ENCODE peak calls at places on chromosomes 11 and 22, in eight cellular contexts. One of them, this sample, is unnamed.

GRCh38 chr11:83285131-83285770 is 916 bp downstream of the CCDC90B start:
- DNase-seq in cardiac muscle cell: no peak
- DNase-seq in fibroblast of lung: no peak
- DNase-seq in stomach: no peak
- DNase-seq in AG04450: no peak
- DNase-seq in PC-3: no peak
- DNase-seq in endodermal cell: no peak
- DNase-seq in aorta: no peak
- DNase-seq in this sample: no peak

GRCh38 chr11:70568504-70569172 is 170.3 kb downstream of the CTTN start:
- DNase-seq in cardiac muscle cell: peak; percentile 56
- DNase-seq in fibroblast of lung: peak; percentile 17
- DNase-seq in stomach: no peak
- DNase-seq in AG04450: no peak
- DNase-seq in PC-3: no peak
- DNase-seq in endodermal cell: peak; percentile 93
- DNase-seq in aorta: peak; percentile 79
- DNase-seq in this sample: peak; percentile 37

GRCh38 chr11:115784796-115785521 is 280.7 kb upstream of the CADM1 start:
- DNase-seq in cardiac muscle cell: no peak
- DNase-seq in fibroblast of lung: no peak
- DNase-seq in stomach: peak; percentile 26
- DNase-seq in AG04450: no peak
- DNase-seq in PC-3: no peak
- DNase-seq in endodermal cell: no peak
- DNase-seq in aorta: no peak
- DNase-seq in this sample: no peak

GRCh38 chr11:72217856-72218745 is 1.5 kb downstream of the FOLR2 start:
- DNase-seq in cardiac muscle cell: no peak
- DNase-seq in fibroblast of lung: no peak
- DNase-seq in stomach: peak; percentile 10
- DNase-seq in AG04450: no peak
- DNase-seq in PC-3: no peak
- DNase-seq in endodermal cell: peak; percentile 19
- DNase-seq in aorta: no peak
- DNase-seq in this sample: no peak

GRCh38 chr11:91243630-91244029 is 981.0 kb upstream of the FAT3 start:
- DNase-seq in cardiac muscle cell: no peak
- DNase-seq in fibroblast of lung: peak; percentile 87
- DNase-seq in stomach: no peak
- DNase-seq in AG04450: no peak
- DNase-seq in PC-3: peak; percentile 36
- DNase-seq in endodermal cell: no peak
- DNase-seq in aorta: no peak
- DNase-seq in this sample: no peak

GRCh38 chr11:123011510-123011909 is 29.9 kb upstream of the BSX start:
- DNase-seq in cardiac muscle cell: no peak
- DNase-seq in fibroblast of lung: no peak
- DNase-seq in stomach: no peak
- DNase-seq in AG04450: no peak
- DNase-seq in PC-3: no peak
- DNase-seq in endodermal cell: peak; percentile 65
- DNase-seq in aorta: no peak
- DNase-seq in this sample: no peak

GRCh38 chr11:95135880-95136279 is 46.2 kb downstream of the ENDOD1 start:
- DNase-seq in cardiac muscle cell: no peak
- DNase-seq in fibroblast of lung: no peak
- DNase-seq in stomach: no peak
- DNase-seq in AG04450: no peak
- DNase-seq in PC-3: no peak
- DNase-seq in endodermal cell: no peak
- DNase-seq in aorta: no peak
- DNase-seq in this sample: no peak

GRCh38 chr11:116696381-116696941 is 76.3 kb downstream of the BUD13 start:
- DNase-seq in cardiac muscle cell: no peak
- DNase-seq in fibroblast of lung: no peak
- DNase-seq in stomach: peak; percentile 9
- DNase-seq in AG04450: no peak
- DNase-seq in PC-3: peak; percentile 81
- DNase-seq in endodermal cell: peak; percentile 89
- DNase-seq in aorta: peak; percentile 30
- DNase-seq in this sample: no peak

GRCh38 chr11:122209619-122210377 is 93.8 kb upstream of the BLID start:
- DNase-seq in cardiac muscle cell: no peak
- DNase-seq in fibroblast of lung: peak; percentile 96
- DNase-seq in stomach: no peak
- DNase-seq in AG04450: peak; percentile 59
- DNase-seq in PC-3: no peak
- DNase-seq in endodermal cell: no peak
- DNase-seq in aorta: no peak
- DNase-seq in this sample: peak; percentile 58

GRCh38 chr22:37659066-37659896 is 758 bp downstream of the PDXP start:
- DNase-seq in cardiac muscle cell: no peak
- DNase-seq in fibroblast of lung: no peak
- DNase-seq in stomach: no peak
- DNase-seq in AG04450: no peak
- DNase-seq in PC-3: no peak
- DNase-seq in endodermal cell: no peak
- DNase-seq in aorta: no peak
- DNase-seq in this sample: no peak

GRCh38 chr11:12048936-12049790 is 40.7 kb upstream of the DKK3 start:
- DNase-seq in cardiac muscle cell: no peak
- DNase-seq in fibroblast of lung: peak; percentile 40
- DNase-seq in stomach: no peak
- DNase-seq in AG04450: no peak
- DNase-seq in PC-3: peak; percentile 27
- DNase-seq in endodermal cell: no peak
- DNase-seq in aorta: no peak
- DNase-seq in this sample: no peak

GRCh38 chr11:112961146-112961668 is at the start of gene NCAM1:
- DNase-seq in cardiac muscle cell: peak; percentile 96
- DNase-seq in fibroblast of lung: peak; percentile 81
- DNase-seq in stomach: peak; percentile 67
- DNase-seq in AG04450: no peak
- DNase-seq in PC-3: peak; percentile 23
- DNase-seq in endodermal cell: peak; percentile 98
- DNase-seq in aorta: peak; percentile 82
- DNase-seq in this sample: peak; percentile 95

GRCh38 chr11:11836676-11837231 is 5.0 kb upstream of the USP47 start:
- DNase-seq in cardiac muscle cell: no peak
- DNase-seq in fibroblast of lung: no peak
- DNase-seq in stomach: no peak
- DNase-seq in AG04450: no peak
- DNase-seq in PC-3: no peak
- DNase-seq in endodermal cell: no peak
- DNase-seq in aorta: no peak
- DNase-seq in this sample: no peak

GRCh38 chr11:77118086-77118485 is 10.0 kb upstream of the MYO7A start:
- DNase-seq in cardiac muscle cell: no peak
- DNase-seq in fibroblast of lung: no peak
- DNase-seq in stomach: no peak
- DNase-seq in AG04450: no peak
- DNase-seq in PC-3: no peak
- DNase-seq in endodermal cell: no peak
- DNase-seq in aorta: no peak
- DNase-seq in this sample: no peak

GRCh38 chr22:40190501-40190900 is 12.8 kb downstream of the TNRC6B start:
- DNase-seq in cardiac muscle cell: peak; percentile 69
- DNase-seq in fibroblast of lung: no peak
- DNase-seq in stomach: peak; percentile 62
- DNase-seq in AG04450: no peak
- DNase-seq in PC-3: no peak
- DNase-seq in endodermal cell: peak; percentile 68
- DNase-seq in aorta: no peak
- DNase-seq in this sample: no peak

GRCh38 chr11:23226331-23226909 is 366.1 kb upstream of the CCDC179 start:
- DNase-seq in cardiac muscle cell: no peak
- DNase-seq in fibroblast of lung: peak; percentile 76
- DNase-seq in stomach: no peak
- DNase-seq in AG04450: peak; percentile 57
- DNase-seq in PC-3: no peak
- DNase-seq in endodermal cell: no peak
- DNase-seq in aorta: no peak
- DNase-seq in this sample: no peak

DNA sequence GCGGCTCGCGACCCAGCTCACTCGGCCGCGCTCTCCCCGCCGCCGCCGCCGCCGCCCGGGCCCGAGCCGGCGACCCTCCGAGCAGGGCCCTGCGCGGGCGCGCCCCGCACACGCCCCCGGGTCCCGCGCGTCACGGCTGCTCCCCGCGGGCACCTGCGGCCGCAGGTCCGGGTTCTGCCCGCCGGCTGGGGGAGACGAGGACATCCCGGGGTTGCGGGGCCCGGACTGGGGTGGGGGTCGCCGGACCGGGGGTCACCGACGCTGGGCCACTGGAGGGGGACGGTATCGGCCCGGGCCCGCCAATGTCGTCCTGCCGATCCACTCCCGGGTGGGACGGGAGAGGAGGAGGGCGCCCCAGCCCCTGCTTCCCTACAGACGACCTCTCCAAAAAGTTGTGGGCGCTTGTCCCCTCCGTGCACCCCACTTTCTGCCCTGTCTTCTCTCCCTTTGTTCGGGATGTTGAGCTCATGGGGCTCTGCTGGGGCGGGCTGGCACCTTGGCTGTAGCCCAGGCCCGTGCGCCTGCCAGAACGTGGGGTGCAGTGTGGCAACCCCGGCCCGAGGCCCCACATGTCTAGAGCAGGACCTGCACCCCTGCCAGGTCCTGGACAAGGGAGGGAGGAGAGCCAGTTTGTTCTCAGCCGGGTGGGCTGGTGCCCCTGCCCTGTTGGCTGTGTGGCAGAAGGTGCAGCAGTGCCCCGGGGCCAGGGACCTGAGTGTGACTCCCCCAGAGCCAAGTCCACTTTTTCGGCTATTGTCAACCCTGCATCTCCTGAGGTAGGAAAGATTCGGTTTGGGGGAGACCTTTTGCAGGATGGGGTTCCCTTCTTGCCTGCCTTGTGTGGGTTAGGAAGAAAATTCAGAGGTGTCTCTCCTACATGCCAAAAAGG is 40.2 kb upstream of the CELSR1 start:
- DNase-seq in cardiac muscle cell: no peak
- DNase-seq in fibroblast of lung: no peak
- DNase-seq in stomach: no peak
- DNase-seq in AG04450: no peak
- DNase-seq in PC-3: no peak
- DNase-seq in endodermal cell: peak; percentile 62
- DNase-seq in aorta: peak; percentile 79
- DNase-seq in this sample: no peak
- H3K4me3 ChIP-seq in cardiac muscle cell: peak overlapping the region; percentile 77
- H3K4me3 ChIP-seq in fibroblast of lung: peak overlapping the region; percentile 60
- H3K4me3 ChIP-seq in stomach: peak overlapping the region; percentile 64
- H3K4me3 ChIP-seq in AG04450: peak overlapping the region; percentile 67
- H3K4me3 ChIP-seq in PC-3: peak overlapping the region; percentile 81
- H3K4me3 ChIP-seq in endodermal cell: peak overlapping the region; percentile 78
- H3K4me3 ChIP-seq in aorta: peak overlapping the region; percentile 78
- H3K4me3 ChIP-seq in this sample: peak overlapping the region; percentile 60

GRCh38 chr11:62435741-62436485 is 17.1 kb downstream of the SCGB1A1 start:
- DNase-seq in cardiac muscle cell: no peak
- DNase-seq in fibroblast of lung: no peak
- DNase-seq in stomach: no peak
- DNase-seq in AG04450: no peak
- DNase-seq in PC-3: no peak
- DNase-seq in endodermal cell: no peak
- DNase-seq in aorta: no peak
- DNase-seq in this sample: no peak
- H3K27ac ChIP-seq in cardiac muscle cell: no peak overlapping the region
- H3K27ac ChIP-seq in fibroblast of lung: no peak overlapping the region
- H3K27ac ChIP-seq in stomach: no peak overlapping the region
- H3K27ac ChIP-seq in AG04450: no peak overlapping the region
- H3K27ac ChIP-seq in PC-3: no peak overlapping the region
- H3K27ac ChIP-seq in endodermal cell: no peak overlapping the region
- H3K27ac ChIP-seq in aorta: no peak overlapping the region
- H3K27ac ChIP-seq in this sample: no peak overlapping the region

DNA sequence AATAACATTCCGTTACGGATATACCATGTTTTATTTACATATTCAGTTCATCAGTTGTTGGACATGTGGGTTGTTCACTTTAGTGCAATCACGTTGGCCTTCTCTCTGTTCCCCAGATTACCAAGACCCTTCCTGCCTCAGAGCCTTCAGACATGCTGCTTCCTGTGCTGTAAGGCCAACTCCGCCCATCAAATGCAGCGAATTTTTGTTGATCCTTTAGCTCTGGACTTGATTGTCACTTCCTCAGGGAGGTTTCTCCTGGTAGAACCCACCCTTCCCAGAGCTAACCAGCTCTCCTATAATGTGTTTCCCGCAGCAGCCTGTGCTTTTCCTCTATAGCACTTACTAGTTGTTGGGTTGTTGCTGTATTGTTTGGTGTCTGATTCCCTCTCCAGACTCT is 39.4 kb downstream of the SWAP70 start:
- DNase-seq in cardiac muscle cell: no peak
- DNase-seq in fibroblast of lung: no peak
- DNase-seq in stomach: no peak
- DNase-seq in AG04450: no peak
- DNase-seq in PC-3: no peak
- DNase-seq in endodermal cell: no peak
- DNase-seq in aorta: no peak
- DNase-seq in this sample: no peak
- H3K4me3 ChIP-seq in cardiac muscle cell: no peak overlapping the region
- H3K4me3 ChIP-seq in fibroblast of lung: no peak overlapping the region
- H3K4me3 ChIP-seq in stomach: no peak overlapping the region
- H3K4me3 ChIP-seq in AG04450: no peak overlapping the region
- H3K4me3 ChIP-seq in PC-3: no peak overlapping the region
- H3K4me3 ChIP-seq in endodermal cell: no peak overlapping the region
- H3K4me3 ChIP-seq in aorta: no peak overlapping the region
- H3K4me3 ChIP-seq in this sample: no peak overlapping the region

DNA sequence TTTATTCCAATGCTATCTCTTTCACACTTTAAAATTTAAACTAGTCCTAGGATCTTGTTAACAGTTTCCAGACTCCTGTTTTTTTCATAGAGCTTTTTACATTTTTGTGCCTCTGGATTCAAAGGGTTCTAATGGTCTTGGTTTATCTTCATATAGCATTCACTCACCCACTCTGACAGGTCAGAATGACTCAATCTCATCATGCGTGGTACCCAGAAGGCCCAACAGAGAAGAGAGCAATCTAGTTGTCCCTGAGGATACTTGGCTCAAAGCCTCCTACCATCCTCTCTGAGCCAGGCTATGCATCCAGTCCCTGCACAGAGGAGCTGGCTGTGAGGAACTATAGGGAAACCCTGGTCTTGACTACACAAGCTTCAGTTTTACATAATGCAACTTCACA is 27.5 kb downstream of the MAML2 start:
- DNase-seq in cardiac muscle cell: no peak
- DNase-seq in fibroblast of lung: no peak
- DNase-seq in stomach: no peak
- DNase-seq in AG04450: no peak
- DNase-seq in PC-3: peak; percentile 34
- DNase-seq in endodermal cell: no peak
- DNase-seq in aorta: no peak
- DNase-seq in this sample: no peak
- H3K27ac ChIP-seq in cardiac muscle cell: no peak overlapping the region
- H3K27ac ChIP-seq in fibroblast of lung: no peak overlapping the region
- H3K27ac ChIP-seq in stomach: no peak overlapping the region
- H3K27ac ChIP-seq in AG04450: no peak overlapping the region
- H3K27ac ChIP-seq in PC-3: peak overlapping the region; percentile 82
- H3K27ac ChIP-seq in endodermal cell: no peak overlapping the region
- H3K27ac ChIP-seq in aorta: no peak overlapping the region
- H3K27ac ChIP-seq in this sample: no peak overlapping the region